ENCODE peak calls at places on chromosomes 3 and 15, in ten cellular contexts. One of them, this sample, is unnamed.

GRCh38 chr3:59135091-59135490 is 85.3 kb upstream of the CFAP20DC start:
- DNase-seq in A549: no peak
- DNase-seq in body of pancreas: no peak
- DNase-seq in HCT116: no peak
- DNase-seq in heart left ventricle: no peak
- DNase-seq in spleen: no peak
- DNase-seq in transverse colon: no peak
- DNase-seq in GM12878: no peak
- DNase-seq in uterus: no peak
- DNase-seq in ovary: no peak
- DNase-seq in this sample: no peak

GRCh38 chr3:128879991-128880390 is 571 bp downstream of the ACAD9 start:
- DNase-seq in A549: no peak
- DNase-seq in body of pancreas: no peak
- DNase-seq in HCT116: no peak
- DNase-seq in heart left ventricle: no peak
- DNase-seq in spleen: peak
- DNase-seq in transverse colon: no peak
- DNase-seq in GM12878: no peak
- DNase-seq in uterus: no peak
- DNase-seq in ovary: no peak
- DNase-seq in this sample: no peak

GRCh38 chr3:74121761-74122160 is 492.7 kb downstream of the CNTN3 start:
- DNase-seq in A549: no peak
- DNase-seq in body of pancreas: no peak
- DNase-seq in HCT116: no peak
- DNase-seq in heart left ventricle: no peak
- DNase-seq in spleen: no peak
- DNase-seq in transverse colon: no peak
- DNase-seq in GM12878: no peak
- DNase-seq in uterus: no peak
- DNase-seq in ovary: no peak
- DNase-seq in this sample: no peak

GRCh38 chr3:13234155-13234505 is 160.9 kb upstream of the IQSEC1 start:
- DNase-seq in A549: no peak
- DNase-seq in body of pancreas: no peak
- DNase-seq in HCT116: no peak
- DNase-seq in heart left ventricle: no peak
- DNase-seq in spleen: no peak
- DNase-seq in transverse colon: no peak
- DNase-seq in GM12878: no peak
- DNase-seq in uterus: no peak
- DNase-seq in ovary: no peak
- DNase-seq in this sample: no peak

GRCh38 chr3:47385007-47385406 is 4.2 kb downstream of the PTPN23 start:
- DNase-seq in A549: no peak
- DNase-seq in body of pancreas: no peak
- DNase-seq in HCT116: no peak
- DNase-seq in heart left ventricle: no peak
- DNase-seq in spleen: no peak
- DNase-seq in transverse colon: no peak
- DNase-seq in GM12878: no peak
- DNase-seq in uterus: no peak
- DNase-seq in ovary: no peak
- DNase-seq in this sample: no peak

GRCh38 chr3:122356402-122356801 is 26.6 kb downstream of the MIX23 start:
- DNase-seq in A549: peak
- DNase-seq in body of pancreas: peak
- DNase-seq in HCT116: peak
- DNase-seq in heart left ventricle: no peak
- DNase-seq in spleen: no peak
- DNase-seq in transverse colon: peak
- DNase-seq in GM12878: no peak
- DNase-seq in uterus: no peak
- DNase-seq in ovary: peak
- DNase-seq in this sample: peak

GRCh38 chr3:145639880-145640279 is 521.1 kb downstream of the PLOD2 start:
- DNase-seq in A549: no peak
- DNase-seq in body of pancreas: no peak
- DNase-seq in HCT116: no peak
- DNase-seq in heart left ventricle: no peak
- DNase-seq in spleen: no peak
- DNase-seq in transverse colon: no peak
- DNase-seq in GM12878: no peak
- DNase-seq in uterus: no peak
- DNase-seq in ovary: no peak
- DNase-seq in this sample: no peak

GRCh38 chr15:55234104-55234799 is 37.5 kb upstream of the RSL24D1 start:
- DNase-seq in A549: no peak
- DNase-seq in body of pancreas: no peak
- DNase-seq in HCT116: no peak
- DNase-seq in heart left ventricle: no peak
- DNase-seq in spleen: no peak
- DNase-seq in transverse colon: no peak
- DNase-seq in GM12878: no peak
- DNase-seq in uterus: no peak
- DNase-seq in ovary: no peak
- DNase-seq in this sample: no peak

GRCh38 chr3:156761007-156761406 is 65.1 kb upstream of the LEKR1 start:
- DNase-seq in A549: no peak
- DNase-seq in body of pancreas: no peak
- DNase-seq in HCT116: no peak
- DNase-seq in heart left ventricle: no peak
- DNase-seq in spleen: no peak
- DNase-seq in transverse colon: no peak
- DNase-seq in GM12878: no peak
- DNase-seq in uterus: no peak
- DNase-seq in ovary: no peak
- DNase-seq in this sample: no peak

GRCh38 chr3:156760333-156760732 is 65.8 kb upstream of the LEKR1 start:
- DNase-seq in A549: no peak
- DNase-seq in body of pancreas: no peak
- DNase-seq in HCT116: no peak
- DNase-seq in heart left ventricle: no peak
- DNase-seq in spleen: no peak
- DNase-seq in transverse colon: no peak
- DNase-seq in GM12878: peak
- DNase-seq in uterus: no peak
- DNase-seq in ovary: no peak
- DNase-seq in this sample: no peak

GRCh38 chr3:156762631-156763185 is 63.4 kb upstream of the LEKR1 start:
- DNase-seq in A549: no peak
- DNase-seq in body of pancreas: no peak
- DNase-seq in HCT116: no peak
- DNase-seq in heart left ventricle: no peak
- DNase-seq in spleen: no peak
- DNase-seq in transverse colon: no peak
- DNase-seq in GM12878: no peak
- DNase-seq in uterus: no peak
- DNase-seq in ovary: no peak
- DNase-seq in this sample: no peak

GRCh38 chr3:156763386-156763785 is 62.8 kb upstream of the LEKR1 start:
- DNase-seq in A549: no peak
- DNase-seq in body of pancreas: no peak
- DNase-seq in HCT116: no peak
- DNase-seq in heart left ventricle: no peak
- DNase-seq in spleen: no peak
- DNase-seq in transverse colon: no peak
- DNase-seq in GM12878: no peak
- DNase-seq in uterus: no peak
- DNase-seq in ovary: no peak
- DNase-seq in this sample: no peak

DNA sequence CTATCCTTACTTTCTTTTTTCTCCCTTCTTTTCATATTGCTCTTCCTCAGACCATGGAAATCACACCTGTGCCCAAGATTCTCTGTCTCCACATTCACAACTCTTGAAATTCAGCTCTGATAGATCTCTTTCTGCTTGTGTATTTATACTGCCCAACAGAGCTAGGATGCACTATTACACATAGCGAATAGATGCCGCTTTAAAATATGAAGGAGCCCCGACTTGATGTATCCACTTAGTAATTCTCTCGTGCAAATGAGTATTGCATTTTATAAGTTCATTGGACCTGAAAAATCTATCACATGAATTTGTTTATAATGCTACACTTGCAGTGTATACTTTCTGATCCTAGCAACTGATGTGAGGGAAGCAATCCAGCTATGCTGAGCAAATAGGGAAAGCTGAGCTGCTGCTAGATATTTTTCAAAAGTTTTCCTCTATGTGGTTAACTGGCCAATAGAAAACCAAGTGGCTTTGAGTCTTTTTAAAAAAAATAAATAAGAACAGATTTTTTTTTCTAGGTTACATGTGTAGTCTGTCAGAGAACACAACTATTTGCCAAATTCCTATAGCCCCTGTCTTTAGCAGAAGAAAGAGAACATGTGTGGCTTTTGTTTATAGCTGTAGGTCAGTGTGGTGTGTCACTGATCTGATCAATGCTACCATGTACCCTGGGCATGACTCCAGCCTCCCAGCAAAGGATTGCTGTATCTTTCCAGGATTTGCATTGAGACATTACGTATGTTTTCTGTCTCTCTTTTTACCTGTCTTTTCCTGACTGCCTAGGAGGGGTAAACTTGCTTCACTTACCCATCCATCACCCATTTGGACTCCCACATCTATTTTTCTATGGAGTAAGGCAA is 64.2 kb upstream of the LEKR1 start:
- DNase-seq in A549: no peak
- DNase-seq in body of pancreas: no peak
- DNase-seq in HCT116: no peak
- DNase-seq in heart left ventricle: no peak
- DNase-seq in spleen: no peak
- DNase-seq in transverse colon: no peak
- DNase-seq in GM12878: no peak
- DNase-seq in uterus: no peak
- DNase-seq in ovary: no peak
- DNase-seq in this sample: no peak
- TF ChIP-seq CTCF in A549: no peak
- TF ChIP-seq CTCF in body of pancreas: no peak
- TF ChIP-seq CTCF in HCT116: no peak
- TF ChIP-seq CTCF in heart left ventricle: no peak
- TF ChIP-seq CTCF in spleen: no peak
- TF ChIP-seq CTCF in transverse colon: no peak
- TF ChIP-seq CTCF in GM12878: no peak
- TF ChIP-seq CTCF in uterus: no peak
- TF ChIP-seq CTCF in ovary: no peak
- TF ChIP-seq CTCF in this sample: no peak

GRCh38 chr3:195102609-195103467 is 168.1 kb downstream of the XXYLT1 start:
- DNase-seq in A549: peak
- DNase-seq in body of pancreas: no peak
- DNase-seq in HCT116: peak
- DNase-seq in heart left ventricle: no peak
- DNase-seq in spleen: peak
- DNase-seq in transverse colon: peak
- DNase-seq in GM12878: no peak
- DNase-seq in uterus: peak
- DNase-seq in ovary: no peak
- DNase-seq in this sample: no peak

GRCh38 chr3:195098741-195099525 is 172.0 kb downstream of the XXYLT1 start:
- DNase-seq in A549: no peak
- DNase-seq in body of pancreas: no peak
- DNase-seq in HCT116: no peak
- DNase-seq in heart left ventricle: no peak
- DNase-seq in spleen: peak
- DNase-seq in transverse colon: no peak
- DNase-seq in GM12878: no peak
- DNase-seq in uterus: no peak
- DNase-seq in ovary: no peak
- DNase-seq in this sample: no peak

GRCh38 chr3:195099976-195100755 is 170.8 kb downstream of the XXYLT1 start:
- DNase-seq in A549: no peak
- DNase-seq in body of pancreas: no peak
- DNase-seq in HCT116: no peak
- DNase-seq in heart left ventricle: no peak
- DNase-seq in spleen: peak
- DNase-seq in transverse colon: no peak
- DNase-seq in GM12878: no peak
- DNase-seq in uterus: no peak
- DNase-seq in ovary: no peak
- DNase-seq in this sample: no peak

GRCh38 chr3:195101927-195102608 is 168.9 kb downstream of the XXYLT1 start:
- DNase-seq in A549: no peak
- DNase-seq in body of pancreas: no peak
- DNase-seq in HCT116: no peak
- DNase-seq in heart left ventricle: no peak
- DNase-seq in spleen: peak
- DNase-seq in transverse colon: no peak
- DNase-seq in GM12878: no peak
- DNase-seq in uterus: no peak
- DNase-seq in ovary: no peak
- DNase-seq in this sample: no peak

GRCh38 chr3:195100903-195101591 is 169.9 kb downstream of the XXYLT1 start:
- DNase-seq in A549: no peak
- DNase-seq in body of pancreas: peak
- DNase-seq in HCT116: no peak
- DNase-seq in heart left ventricle: peak
- DNase-seq in spleen: peak
- DNase-seq in transverse colon: peak
- DNase-seq in GM12878: no peak
- DNase-seq in uterus: no peak
- DNase-seq in ovary: no peak
- DNase-seq in this sample: peak
- TF ChIP-seq POLR2A in A549: no peak
- TF ChIP-seq POLR2A in body of pancreas: no peak
- TF ChIP-seq POLR2A in HCT116: no peak
- TF ChIP-seq POLR2A in heart left ventricle: no peak
- TF ChIP-seq POLR2A in spleen: no peak
- TF ChIP-seq POLR2A in transverse colon: no peak
- TF ChIP-seq POLR2A in GM12878: no peak
- TF ChIP-seq POLR2A in uterus: no peak
- TF ChIP-seq POLR2A in ovary: no peak
- TF ChIP-seq POLR2A in this sample: no peak

GRCh38 chr3:20182206-20182605 is 3.8 kb downstream of the SGO1 start:
- DNase-seq in A549: no peak
- DNase-seq in body of pancreas: peak
- DNase-seq in HCT116: no peak
- DNase-seq in heart left ventricle: no peak
- DNase-seq in spleen: no peak
- DNase-seq in transverse colon: no peak
- DNase-seq in GM12878: no peak
- DNase-seq in uterus: no peak
- DNase-seq in ovary: no peak
- DNase-seq in this sample: peak

GRCh38 chr3:20185364-20185732 is 658 bp downstream of the SGO1 start:
- DNase-seq in A549: peak
- DNase-seq in body of pancreas: no peak
- DNase-seq in HCT116: no peak
- DNase-seq in heart left ventricle: no peak
- DNase-seq in spleen: no peak
- DNase-seq in transverse colon: no peak
- DNase-seq in GM12878: no peak
- DNase-seq in uterus: no peak
- DNase-seq in ovary: no peak
- DNase-seq in this sample: no peak

GRCh38 chr3:20181276-20181675 is 4.7 kb downstream of the SGO1 start:
- DNase-seq in A549: no peak
- DNase-seq in body of pancreas: no peak
- DNase-seq in HCT116: no peak
- DNase-seq in heart left ventricle: no peak
- DNase-seq in spleen: no peak
- DNase-seq in transverse colon: no peak
- DNase-seq in GM12878: no peak
- DNase-seq in uterus: no peak
- DNase-seq in ovary: no peak
- DNase-seq in this sample: no peak

GRCh38 chr3:20186600-20187004 is 596 bp upstream of the SGO1 start:
- DNase-seq in A549: peak
- DNase-seq in body of pancreas: no peak
- DNase-seq in HCT116: no peak
- DNase-seq in heart left ventricle: no peak
- DNase-seq in spleen: no peak
- DNase-seq in transverse colon: no peak
- DNase-seq in GM12878: no peak
- DNase-seq in uterus: no peak
- DNase-seq in ovary: no peak
- DNase-seq in this sample: no peak

GRCh38 chr3:20185733-20186599 is at the start of gene SGO1:
- DNase-seq in A549: peak
- DNase-seq in body of pancreas: peak
- DNase-seq in HCT116: peak
- DNase-seq in heart left ventricle: peak
- DNase-seq in spleen: peak
- DNase-seq in transverse colon: peak
- DNase-seq in GM12878: peak
- DNase-seq in uterus: peak
- DNase-seq in ovary: peak
- DNase-seq in this sample: peak
- TF ChIP-seq CTCF in A549: no peak
- TF ChIP-seq CTCF in body of pancreas: no peak
- TF ChIP-seq CTCF in HCT116: no peak
- TF ChIP-seq CTCF in heart left ventricle: no peak
- TF ChIP-seq CTCF in spleen: peak
- TF ChIP-seq CTCF in transverse colon: no peak
- TF ChIP-seq CTCF in GM12878: no peak
- TF ChIP-seq CTCF in uterus: no peak
- TF ChIP-seq CTCF in ovary: no peak
- TF ChIP-seq CTCF in this sample: no peak

GRCh38 chr15:86064326-86064725 is 15.3 kb upstream of the AGBL1 start:
- DNase-seq in A549: no peak
- DNase-seq in body of pancreas: no peak
- DNase-seq in HCT116: no peak
- DNase-seq in heart left ventricle: no peak
- DNase-seq in spleen: no peak
- DNase-seq in transverse colon: no peak
- DNase-seq in GM12878: no peak
- DNase-seq in uterus: no peak
- DNase-seq in ovary: no peak
- DNase-seq in this sample: no peak
- TF ChIP-seq POLR2A in A549: no peak
- TF ChIP-seq POLR2A in body of pancreas: no peak
- TF ChIP-seq POLR2A in HCT116: no peak
- TF ChIP-seq POLR2A in heart left ventricle: no peak
- TF ChIP-seq POLR2A in spleen: no peak
- TF ChIP-seq POLR2A in transverse colon: no peak
- TF ChIP-seq POLR2A in GM12878: no peak
- TF ChIP-seq POLR2A in uterus: no peak
- TF ChIP-seq POLR2A in ovary: no peak
- TF ChIP-seq POLR2A in this sample: no peak